ENCODE peak calls at places on chromosome 21, in four cellular contexts. One of them, this sample, is unnamed.

GRCh38 chr21:40841524-40842196 is 5.3 kb downstream of the DSCAM start:
- DNase-seq in CD8-positive, alpha-beta memory T cell: no peak
- DNase-seq in body of pancreas: peak; percentile 74
- DNase-seq in WTC11: peak; percentile 78
- DNase-seq in this sample: peak; percentile 84

GRCh38 chr21:32007461-32007860 is 134.6 kb downstream of the HUNK start:
- DNase-seq in CD8-positive, alpha-beta memory T cell: no peak
- DNase-seq in body of pancreas: no peak
- DNase-seq in WTC11: no peak
- DNase-seq in this sample: no peak

GRCh38 chr21:29298348-29299045 is at the start of gene BACH1:
- DNase-seq in CD8-positive, alpha-beta memory T cell: peak; percentile 78
- DNase-seq in body of pancreas: peak; percentile 93
- DNase-seq in WTC11: peak; percentile 91
- DNase-seq in this sample: peak; percentile 92

GRCh38 chr21:45330075-45330781 is 42.5 kb upstream of the POFUT2 start:
- DNase-seq in CD8-positive, alpha-beta memory T cell: no peak
- DNase-seq in body of pancreas: peak; percentile 79
- DNase-seq in WTC11: no peak
- DNase-seq in this sample: no peak

GRCh38 chr21:33325222-33326067 is 675 bp downstream of the IFNAR1 start:
- DNase-seq in CD8-positive, alpha-beta memory T cell: peak; percentile 68
- DNase-seq in body of pancreas: peak; percentile 83
- DNase-seq in WTC11: no peak
- DNase-seq in this sample: peak; percentile 82

GRCh38 chr21:33492571-33492970 is 1.1 kb upstream of the DNAJC28 start:
- DNase-seq in CD8-positive, alpha-beta memory T cell: no peak
- DNase-seq in body of pancreas: no peak
- DNase-seq in WTC11: no peak
- DNase-seq in this sample: no peak

GRCh38 chr21:16741228-16741665 is 771.6 kb upstream of the CXADR start:
- DNase-seq in CD8-positive, alpha-beta memory T cell: no peak
- DNase-seq in body of pancreas: no peak
- DNase-seq in WTC11: no peak
- DNase-seq in this sample: no peak

GRCh38 chr21:41217656-41218380 is 49.9 kb downstream of the BACE2 start:
- DNase-seq in CD8-positive, alpha-beta memory T cell: no peak
- DNase-seq in body of pancreas: no peak
- DNase-seq in WTC11: no peak
- DNase-seq in this sample: peak; percentile 20